ENCODE peak calls at places on chromosomes 13 and 19, in four cellular contexts. X is HepG2, H is H1, D is GM12878. G is an unnamed sample.

GRCh38 chr19:13207237-13208130 is 57.3 kb downstream of the IER2 start:
- DNase-seq in X (no peak), H (peak; percentile 66), D (no peak), G (no peak)

GRCh38 chr13:71577127-71577526 is 289.9 kb downstream of the DACH1 start:
- DNase-seq in X (no peak), H (no peak), D (no peak), G (no peak)

GRCh38 chr19:53521373-53522202 is 16.4 kb upstream of the ZNF331 start:
- DNase-seq in X (no peak), H (no peak), D (no peak), G (no peak)

GRCh38 chr13:106795847-106796246 is 227.9 kb upstream of the ARGLU1 start:
- DNase-seq in X (no peak), H (no peak), D (no peak), G (no peak)

GRCh38 chr19:58335630-58336029 is 8.8 kb downstream of the ZSCAN22 start:
- DNase-seq in X (no peak), H (no peak), D (no peak), G (no peak)

GRCh38 chr19:11457115-11457514 is 21.7 kb downstream of the PRKCSH start:
- DNase-seq in X (no peak), H (no peak), D (no peak), G (peak; percentile 42)

GRCh38 chr19:13234518-13234917 is 84.3 kb downstream of the IER2 start:
- DNase-seq in X (peak; percentile 42), H (peak; percentile 85), D (no peak), G (peak; percentile 92)

GRCh38 chr19:53982056-53982455 is 9.4 kb upstream of the CACNG6 start:
- DNase-seq in X (no peak), H (peak; percentile 67), D (no peak), G (no peak)

GRCh38 chr19:38684078-38684861 is 36.8 kb downstream of the ACTN4 start:
- DNase-seq in X (no peak), H (no peak), D (no peak), G (peak; percentile 69)

GRCh38 chr19:48493718-48494515 is 17.7 kb downstream of the LMTK3 start:
- DNase-seq in X (no peak), H (no peak), D (no peak), G (peak; percentile 58)

GRCh38 chr19:17863520-17864182 is 3.9 kb downstream of the RPL18A start:
- DNase-seq in X (no peak), H (no peak), D (no peak), G (no peak)

GRCh38 chr13:46668906-46669525 is 116.0 kb downstream of the LRCH1 start:
- DNase-seq in X (no peak), H (no peak), D (no peak), G (no peak)

GRCh38 chr13:46666727-46667456 is 113.9 kb downstream of the LRCH1 start:
- DNase-seq in X (no peak), H (peak; percentile 65), D (no peak), G (no peak)

GRCh38 chr13:46665630-46666482 is 112.9 kb downstream of the LRCH1 start:
- DNase-seq in X (peak; percentile 70), H (no peak), D (no peak), G (no peak)

GRCh38 chr13:46668302-46668720 is 115.3 kb downstream of the LRCH1 start:
- DNase-seq in X (no peak), H (no peak), D (no peak), G (no peak)

GRCh38 chr13:46667687-46668281 is 114.8 kb downstream of the LRCH1 start:
- DNase-seq in X (no peak), H (no peak), D (no peak), G (no peak)
- H3K4me1 ChIP-seq in X (peaks cover 44% of the 10 kb centered on the region), H (peaks cover 3% of the 10 kb centered on the region), D (peaks cover 36% of the 10 kb centered on the region), G (no peaks in the 10 kb centered on the region)

DNA sequence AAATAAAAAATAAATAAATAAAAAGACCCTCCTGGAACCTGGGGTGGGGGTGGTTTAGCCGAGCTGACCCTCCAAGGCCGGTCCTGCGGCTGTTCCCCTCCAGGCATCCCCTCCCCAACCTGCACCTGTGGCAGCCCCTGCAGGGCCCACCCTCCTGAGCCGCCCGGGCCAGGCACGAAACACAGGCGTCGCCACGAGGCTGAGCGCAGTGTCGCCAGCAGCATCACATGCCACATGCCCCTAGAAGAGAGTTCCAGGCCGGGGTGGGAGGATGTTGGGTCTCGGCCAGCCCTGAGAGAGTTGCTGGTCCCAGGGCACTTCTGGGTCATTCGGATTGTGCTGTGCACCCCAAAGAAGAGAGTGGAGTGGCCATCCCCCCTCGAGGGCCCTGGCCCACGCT is 82.0 kb downstream of the KDM4B start:
- DNase-seq in X (no peak), H (no peak), D (no peak), G (no peak)
- TF ChIP-seq HDAC6 in X (no peak), H (no peak), D (no peak), G (no peak)

DNA sequence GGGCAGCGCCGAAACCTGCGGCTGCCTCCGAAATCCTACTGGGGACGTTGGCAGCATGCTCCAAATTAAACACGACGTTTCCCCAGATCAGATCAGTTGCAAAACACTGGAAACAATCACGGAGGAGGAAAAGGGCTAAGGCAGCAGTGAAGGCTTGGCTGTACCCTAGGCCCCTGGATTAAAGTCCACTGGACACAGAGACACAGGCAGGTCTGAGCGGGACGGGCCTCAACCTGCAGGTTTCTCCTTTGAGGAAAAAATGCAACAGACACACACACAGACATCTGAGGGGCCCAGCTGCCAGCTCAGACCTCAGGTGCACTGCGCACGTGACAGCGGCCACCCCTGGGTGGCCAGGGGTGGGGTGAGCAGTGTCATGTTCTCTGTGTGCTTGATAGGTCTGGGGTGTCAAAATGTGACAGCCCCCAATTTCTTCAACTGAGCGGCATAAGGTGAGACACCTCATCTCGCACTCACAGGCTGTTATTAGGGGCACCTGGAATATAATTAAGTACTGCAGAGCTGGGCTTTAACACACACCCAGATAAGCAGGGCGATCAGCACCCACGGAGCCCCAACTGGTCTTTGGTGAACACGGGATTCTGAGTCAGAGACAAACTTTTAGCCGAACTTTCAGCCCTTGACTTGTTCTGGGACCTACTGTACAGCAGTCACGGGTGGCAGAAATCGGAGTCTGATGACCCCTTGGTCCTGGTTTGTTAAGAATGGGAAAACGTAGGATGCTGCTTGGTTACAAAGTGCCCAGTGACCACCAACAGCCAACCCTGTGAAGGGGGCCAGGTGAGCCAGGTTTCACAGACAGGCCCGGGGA is 9.3 kb downstream of the SH3GL1 start:
- DNase-seq in X (peak; percentile 91), H (no peak), D (no peak), G (no peak)
- H3K4me1 ChIP-seq in X (peaks cover 83% of the 10 kb centered on the region), H (peaks cover 23% of the 10 kb centered on the region), D (peaks cover 8% of the 10 kb centered on the region), G (peaks cover 33% of the 10 kb centered on the region)

GRCh38 chr19:30312582-30313352 is 59.4 kb upstream of the ZNF536 start:
- DNase-seq in X (no peak), H (no peak), D (no peak), G (no peak)

GRCh38 chr19:30313353-30313750 is 58.8 kb upstream of the ZNF536 start:
- DNase-seq in X (no peak), H (no peak), D (no peak), G (no peak)

GRCh38 chr19:30311911-30312310 is 60.3 kb upstream of the ZNF536 start:
- DNase-seq in X (no peak), H (no peak), D (no peak), G (no peak)

GRCh38 chr19:30309983-30310805 is 62.0 kb upstream of the ZNF536 start:
- DNase-seq in X (no peak), H (no peak), D (no peak), G (no peak)

DNA sequence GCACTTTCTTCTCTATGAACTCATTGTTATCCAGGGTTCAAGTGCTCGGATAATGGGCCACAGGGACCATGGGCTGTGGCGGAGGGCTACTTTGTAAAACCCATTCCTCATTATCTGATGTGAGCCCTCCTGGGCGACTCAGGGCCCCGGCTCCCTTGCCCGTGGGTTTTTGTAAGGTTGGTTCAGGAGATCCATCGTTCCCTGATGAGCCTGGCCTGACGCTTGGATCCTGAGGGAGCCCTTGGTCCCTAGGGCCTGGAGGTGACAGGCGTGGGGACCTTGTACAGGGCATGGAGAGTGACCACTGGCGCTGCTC is 61.4 kb upstream of the ZNF536 start:
- DNase-seq in X (no peak), H (no peak), D (no peak), G (no peak)
- TF ChIP-seq HDAC6 in X (no peak), H (no peak), D (no peak), G (no peak)

DNA sequence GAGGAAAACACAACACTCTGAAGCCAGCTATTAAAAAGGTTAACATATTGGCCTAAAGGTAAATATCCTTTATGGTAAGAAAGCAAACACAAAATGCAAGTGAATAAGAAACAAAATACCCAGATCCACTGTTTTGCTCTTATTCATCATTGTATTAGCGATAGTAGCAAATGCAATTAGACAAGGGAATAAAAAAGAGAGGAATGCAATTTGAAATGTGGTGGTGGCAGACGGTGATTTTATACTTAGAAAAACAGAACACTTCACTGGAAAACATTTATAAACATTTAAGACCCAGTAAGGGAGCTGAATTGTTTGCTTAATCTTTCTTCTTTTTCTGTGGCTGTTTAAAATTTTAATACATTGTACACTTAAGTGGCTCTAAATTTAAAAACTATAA is 17.2 kb upstream of the CYP4F2 start:
- DNase-seq in X (no peak), H (no peak), D (no peak), G (no peak)
- H3K4me1 ChIP-seq in X (no peaks in the 10 kb centered on the region), H (no peaks in the 10 kb centered on the region), D (no peaks in the 10 kb centered on the region), G (no peaks in the 10 kb centered on the region)

GRCh38 chr13:97264663-97265062 is 42.5 kb downstream of the MBNL2 start:
- DNase-seq in X (no peak), H (no peak), D (no peak), G (no peak)

GRCh38 chr13:97261254-97262015 is 39.3 kb downstream of the MBNL2 start:
- DNase-seq in X (no peak), H (no peak), D (no peak), G (no peak)

GRCh38 chr13:97263160-97263559 is 41.0 kb downstream of the MBNL2 start:
- DNase-seq in X (no peak), H (no peak), D (no peak), G (no peak)

GRCh38 chr13:97259787-97260641 is 37.9 kb downstream of the MBNL2 start:
- DNase-seq in X (peak; percentile 77), H (no peak), D (no peak), G (peak; percentile 84)

GRCh38 chr13:97262058-97262457 is 39.9 kb downstream of the MBNL2 start:
- DNase-seq in X (no peak), H (peak; percentile 39), D (no peak), G (no peak)
- TF ChIP-seq HDAC6 in X (no peak), H (no peak), D (no peak), G (no peak)

G was measured in K562.